ENCODE peak calls at places on chromosomes 11 and 22, in six cellular contexts. P is AG08395, E is AG08396, W is Kasumi-1, N is activated gamma-delta T cell treated with Interleukin-2 at 50 U/mL for 16 hours, K is renal cortical epithelial cell. B is an unnamed sample.

GRCh38 chr22:45971389-45972028 is 5.5 kb downstream of the WNT7B start:
- DNase-seq in E (no peak), P (no peak), K (no peak), W (no peak), N (no peak), B (no peak)

GRCh38 chr22:23207786-23208325 is 27.5 kb downstream of the BCR start:
- DNase-seq in W (no peak), P (no peak), K (peak), N (no peak), E (no peak), B (no peak)

GRCh38 chr11:117595440-117595839 is 201.6 kb downstream of the DSCAML1 start:
- DNase-seq in K (no peak), N (no peak), E (no peak), W (no peak), P (no peak), B (no peak)

GRCh38 chr11:77143405-77144020 is 15.5 kb downstream of the MYO7A start:
- DNase-seq in W (no peak), K (no peak), N (no peak), P (no peak), E (no peak), B (no peak)

GRCh38 chr11:86081465-86081864 is 12.6 kb upstream of the PICALM start:
- DNase-seq in N (no peak), W (no peak), P (no peak), E (no peak), K (no peak), B (no peak)

GRCh38 chr11:2666828-2667570 is 32.8 kb downstream of the KCNQ1OT1 start:
- DNase-seq in K (no peak), W (no peak), E (no peak), P (no peak), N (no peak), B (no peak)

GRCh38 chr22:46564084-46564714 is 26.8 kb upstream of the CELSR1 start:
- DNase-seq in N (no peak), W (no peak), E (no peak), P (no peak), K (no peak), B (no peak)

GRCh38 chr11:100830295-100830694 is 143.2 kb downstream of the ARHGAP42 start:
- DNase-seq in K (peak), E (no peak), W (no peak), P (no peak), N (no peak), B (no peak)

GRCh38 chr11:9263840-9264380 is 1.2 kb downstream of the DENND5A start:
- DNase-seq in N (no peak), K (peak), P (peak), E (peak), W (no peak), B (no peak)

GRCh38 chr11:2466069-2466801 is 21.4 kb downstream of the KCNQ1 start:
- DNase-seq in W (no peak), N (no peak), K (no peak), P (no peak), E (no peak), B (no peak)

GRCh38 chr11:72224587-72225410 is at the start of gene INPPL1:
- DNase-seq in N (no peak), E (peak), W (no peak), P (peak), K (no peak), B (no peak)

GRCh38 chr11:83033972-83034672 is 37.6 kb downstream of the RAB30 start:
- DNase-seq in E (peak), W (no peak), K (peak), N (no peak), P (peak), B (no peak)

GRCh38 chr22:17303840-17304779 is 65.2 kb upstream of the CECR2 start:
- DNase-seq in E (no peak), N (no peak), W (no peak), P (no peak), K (no peak), B (no peak)

GRCh38 chr22:27462190-27462589 is 339.4 kb downstream of the MN1 start:
- DNase-seq in P (peak), W (no peak), E (peak), N (no peak), K (peak), B (no peak)

B was measured in cerebellar nuclear complex.